ENCODE peak calls at places on chromosomes 5 and 9, in eight cellular contexts. Q is kidney, L is EL, D is AG08395, G is GM12892, C is RWPE1, A is GM20000, U is COR-L47. W is an unnamed sample.

GRCh38 chr9:84278131-84278530 is 62.4 kb downstream of the SLC28A3 start:
- DNase-seq in Q (no peak), L (peak), D (peak), G (no peak), C (no peak), A (no peak), U (no peak), W (no peak)

GRCh38 chr9:130331573-130331972 is 66.0 kb downstream of the HMCN2 start:
- DNase-seq in Q (no peak), L (peak), D (peak), G (no peak), C (peak), A (no peak), U (no peak), W (peak)

GRCh38 chr5:6349387-6349786 is 29.0 kb downstream of the MED10 start:
- DNase-seq in Q (no peak), L (no peak), D (no peak), G (no peak), C (no peak), A (no peak), U (no peak), W (peak)

GRCh38 chr5:133705331-133705730 is 93.0 kb upstream of the FSTL4 start:
- DNase-seq in Q (no peak), L (no peak), D (no peak), G (no peak), C (no peak), A (no peak), U (no peak), W (no peak)

GRCh38 chr5:33037101-33037500 is 326.0 kb downstream of the NPR3 start:
- DNase-seq in Q (no peak), L (no peak), D (no peak), G (no peak), C (no peak), A (no peak), U (no peak), W (no peak)

GRCh38 chr5:143061161-143061945 is 291.2 kb downstream of the ARHGAP26 start:
- DNase-seq in Q (no peak), L (peak), D (peak), G (no peak), C (peak), A (no peak), U (no peak), W (no peak)

GRCh38 chr9:120507936-120508510 is 71.9 kb downstream of the CDK5RAP2 start:
- DNase-seq in Q (no peak), L (no peak), D (no peak), G (no peak), C (no peak), A (no peak), U (no peak), W (no peak)

GRCh38 chr5:179198865-179199645 is 138.9 kb downstream of the ZNF354C start:
- DNase-seq in Q (peak), L (no peak), D (no peak), G (no peak), C (no peak), A (no peak), U (no peak), W (no peak)

GRCh38 chr5:59937633-59938032 is 44.1 kb upstream of the PDE4D start:
- DNase-seq in Q (no peak), L (no peak), D (no peak), G (no peak), C (no peak), A (no peak), U (no peak), W (no peak)

GRCh38 chr5:151622367-151623097 is 31.4 kb upstream of the FAT2 start:
- DNase-seq in Q (no peak), L (no peak), D (no peak), G (no peak), C (no peak), A (no peak), U (peak), W (no peak)

GRCh38 chr9:132181796-132182521 is 20.1 kb downstream of the NTNG2 start:
- DNase-seq in Q (no peak), L (no peak), D (peak), G (no peak), C (no peak), A (no peak), U (no peak), W (peak)

GRCh38 chr9:13719410-13719809 is 439.9 kb upstream of the MPDZ start:
- DNase-seq in Q (no peak), L (peak), D (no peak), G (no peak), C (no peak), A (no peak), U (no peak), W (no peak)

GRCh38 chr9:130041648-130042405 is 1.2 kb downstream of the FNBP1 start:
- DNase-seq in Q (peak), L (peak), D (peak), G (no peak), C (peak), A (no peak), U (no peak), W (peak)

GRCh38 chr5:172453206-172453985 is 929 bp downstream of the SH3PXD2B start:
- DNase-seq in Q (no peak), L (peak), D (peak), G (no peak), C (peak), A (no peak), U (no peak), W (peak)

GRCh38 chr9:27297050-27297449 is at the start of gene EQTN:
- DNase-seq in Q (no peak), L (no peak), D (no peak), G (no peak), C (no peak), A (no peak), U (no peak), W (no peak)

GRCh38 chr5:67350600-67351315 is 154.2 kb upstream of the CD180 start:
- DNase-seq in Q (no peak), L (no peak), D (peak), G (no peak), C (no peak), A (no peak), U (peak), W (no peak)

GRCh38 chr9:93645149-93645889 is 68.9 kb downstream of the PHF2 start:
- DNase-seq in Q (peak), L (no peak), D (no peak), G (no peak), C (no peak), A (no peak), U (no peak), W (peak)

GRCh38 chr9:101460965-101461364 is 25.4 kb upstream of the ALDOB start:
- DNase-seq in Q (no peak), L (no peak), D (no peak), G (no peak), C (no peak), A (no peak), U (no peak), W (no peak)

GRCh38 chr9:110217656-110218099 is 9.7 kb upstream of the C9orf152 start:
- DNase-seq in Q (no peak), L (peak), D (peak), G (no peak), C (peak), A (peak), U (no peak), W (no peak)

GRCh38 chr9:3828495-3828894 is 302.7 kb upstream of the RFX3 start:
- DNase-seq in Q (no peak), L (peak), D (peak), G (no peak), C (peak), A (no peak), U (no peak), W (no peak)

GRCh38 chr9:35108461-35108860 is 5.5 kb upstream of the STOML2 start:
- DNase-seq in Q (no peak), L (no peak), D (no peak), G (no peak), C (no peak), A (peak), U (no peak), W (no peak)